ENCODE peak calls at places on chromosome 11, in six cellular contexts. W is prostate gland, L is right lobe of liver, G is spleen, Q is H9, A is fibroblast of lung. H is an unnamed sample.

GRCh38 chr11:115848614-115849013 is 344.4 kb upstream of the CADM1 start:
- DNase-seq in L (no peak), Q (no peak), W (no peak), G (no peak), A (no peak), H (no peak)

GRCh38 chr11:75568616-75569219 is 6.7 kb downstream of the SERPINH1 start:
- DNase-seq in Q (no peak), W (no peak), A (no peak), L (no peak), G (no peak), H (no peak)

GRCh38 chr11:24005202-24005876 is 491.5 kb upstream of the LUZP2 start:
- DNase-seq in Q (no peak), A (no peak), W (no peak), L (no peak), G (no peak), H (no peak)

GRCh38 chr11:130718118-130718517 is 198.2 kb downstream of the SNX19 start:
- DNase-seq in Q (no peak), A (no peak), W (no peak), L (no peak), G (no peak), H (no peak)

GRCh38 chr11:62153087-62153395 is 29.2 kb downstream of the INCENP start:
- DNase-seq in A (no peak), W (no peak), L (no peak), Q (no peak), G (no peak), H (no peak)

GRCh38 chr11:74220376-74220775 is 49.3 kb downstream of the PPME1 start:
- DNase-seq in A (no peak), L (no peak), G (no peak), Q (no peak), W (no peak), H (no peak)

GRCh38 chr11:106152824-106153223 is 75.4 kb downstream of the AASDHPPT start:
- DNase-seq in G (no peak), A (peak), W (no peak), Q (no peak), L (no peak), H (no peak)

GRCh38 chr11:28838741-28839140 is 730.6 kb downstream of the METTL15 start:
- DNase-seq in Q (no peak), A (no peak), W (no peak), L (no peak), G (no peak), H (no peak)

GRCh38 chr11:83056204-83056603 is 15.5 kb downstream of the RAB30 start:
- DNase-seq in A (no peak), W (no peak), L (no peak), G (no peak), Q (no peak), H (no peak)

GRCh38 chr11:69804769-69805508 is 14.3 kb downstream of the FGF3 start:
- DNase-seq in W (no peak), L (no peak), A (no peak), G (no peak), Q (no peak), H (no peak)

GRCh38 chr11:69808708-69809107 is 10.5 kb downstream of the FGF3 start:
- DNase-seq in A (peak), Q (no peak), W (no peak), L (no peak), G (no peak), H (no peak)

GRCh38 chr11:69810289-69811118 is 8.7 kb downstream of the FGF3 start:
- DNase-seq in L (peak), A (no peak), Q (no peak), G (no peak), W (no peak), H (no peak)

GRCh38 chr11:69803604-69804218 is 15.5 kb downstream of the FGF3 start:
- DNase-seq in L (no peak), W (no peak), G (no peak), Q (no peak), A (no peak), H (no peak)

DNA sequence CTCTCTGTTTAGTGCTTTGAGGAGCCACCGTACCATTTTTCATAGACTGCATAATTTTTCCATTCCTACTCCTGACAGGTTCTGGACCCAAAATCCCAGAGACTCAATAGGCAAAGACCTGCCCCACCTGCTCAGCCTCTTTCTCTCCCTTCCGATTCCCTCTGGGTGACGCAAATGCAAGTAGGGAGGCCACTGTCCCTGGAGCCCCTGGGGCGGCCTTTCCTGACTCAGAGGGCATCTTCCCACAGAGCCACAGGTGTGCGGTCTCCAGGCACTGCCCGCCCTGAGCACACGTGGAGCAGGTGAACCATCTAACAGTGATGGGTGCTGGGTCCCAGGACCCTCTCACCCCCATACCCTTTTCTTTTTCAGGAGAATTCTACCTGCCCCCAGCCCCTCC is 11.8 kb downstream of the FGF3 start:
- DNase-seq in L (no peak), G (no peak), A (no peak), W (no peak), Q (no peak), H (no peak)
- TF ChIP-seq CTCF in L (no peak), G (no peak), A (no peak), W (no peak), Q (no peak), H (no peak)

GRCh38 chr11:79157738-79158137 is 283.1 kb downstream of the TENM4 start:
- DNase-seq in G (no peak), W (no peak), Q (no peak), A (no peak), L (no peak), H (no peak)

GRCh38 chr11:79150966-79151365 is 289.9 kb downstream of the TENM4 start:
- DNase-seq in A (peak), G (no peak), L (no peak), W (no peak), Q (no peak), H (no peak)

GRCh38 chr11:79152511-79152910 is 288.3 kb downstream of the TENM4 start:
- DNase-seq in A (no peak), L (no peak), G (no peak), W (no peak), Q (no peak), H (no peak)

GRCh38 chr11:79156031-79156430 is 284.8 kb downstream of the TENM4 start:
- DNase-seq in A (no peak), Q (no peak), L (no peak), W (no peak), G (no peak), H (no peak)

DNA sequence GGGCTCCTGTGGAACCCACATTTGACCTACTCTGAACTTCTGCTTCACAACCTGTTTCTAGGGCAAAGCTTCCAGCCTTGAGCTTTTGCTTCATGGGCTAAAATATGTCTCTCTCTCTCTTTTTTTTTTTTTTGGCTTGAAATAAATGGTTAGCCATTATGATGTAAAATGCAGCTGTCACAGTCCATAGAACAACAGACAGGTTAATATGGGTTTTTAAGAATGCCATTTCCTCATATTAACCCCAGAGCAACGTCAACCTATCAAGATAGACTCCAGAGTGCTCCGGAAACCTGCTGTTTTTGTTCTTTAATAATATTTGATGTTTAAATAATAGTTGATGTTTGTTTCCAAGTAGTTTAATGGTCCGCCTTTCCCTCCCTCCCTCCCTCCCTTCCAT is 285.6 kb downstream of the TENM4 start:
- DNase-seq in A (no peak), Q (no peak), G (no peak), L (no peak), W (no peak), H (no peak)
- TF ChIP-seq CTCF in A (no peak), Q (no peak), G (no peak), L (no peak), W (no peak), H (no peak)

DNA sequence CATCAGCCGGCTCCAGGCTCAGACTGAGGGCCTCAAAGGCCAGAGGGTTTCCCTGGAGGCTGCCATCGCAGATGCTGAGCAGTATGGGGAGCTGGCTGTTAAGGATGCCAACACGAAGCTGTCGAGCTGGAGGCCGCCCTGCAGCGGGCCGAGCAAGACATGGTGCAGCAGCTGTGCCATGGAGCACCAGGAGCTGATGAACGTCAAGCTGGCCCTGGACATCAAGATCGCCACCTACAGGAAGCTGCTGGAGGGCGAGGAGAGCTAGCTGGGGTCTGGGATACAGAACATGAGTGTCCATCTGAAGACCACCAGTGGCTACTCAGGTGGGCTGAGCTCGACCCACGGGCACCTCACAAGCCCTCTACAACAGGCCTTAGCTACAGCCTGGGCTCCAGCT is 4.0 kb upstream of the SCUBE2 start:
- DNase-seq in W (no peak), G (no peak), A (no peak), Q (peak), L (no peak), H (no peak)
- TF ChIP-seq CTCF in W (no peak), G (no peak), A (peak), Q (peak), L (no peak), H (no peak)

DNA sequence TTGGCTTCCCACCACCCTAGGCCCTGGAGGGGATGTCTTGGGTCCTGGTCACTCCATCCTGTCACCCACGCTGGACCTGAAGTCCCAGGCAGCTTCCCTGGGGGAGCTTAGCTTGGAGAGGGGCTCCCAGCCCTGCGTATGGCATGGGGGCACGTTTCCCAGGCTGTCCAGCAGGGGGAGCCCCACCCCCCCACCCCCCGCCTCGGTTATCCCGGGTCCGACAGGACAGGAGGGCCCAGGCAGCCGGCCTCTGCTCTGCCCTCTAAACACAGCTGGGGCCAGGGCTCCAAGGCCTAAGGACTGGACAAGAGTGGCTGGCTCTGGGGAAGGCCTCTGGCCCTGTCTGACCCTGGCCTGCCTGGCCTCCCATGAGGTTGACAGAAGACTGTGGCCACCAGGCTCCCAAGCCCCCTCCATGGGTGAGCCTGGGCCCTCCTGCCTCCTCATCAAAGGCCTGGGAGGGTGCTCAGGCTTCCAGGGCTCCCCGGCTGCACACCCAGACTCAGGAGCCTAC is 104.8 kb downstream of the NECTIN1 start:
- DNase-seq in L (no peak), W (no peak), G (no peak), A (no peak), Q (peak), H (no peak)
- TF ChIP-seq CTCF in L (peak), W (no peak), G (peak), A (peak), Q (peak), H (peak)

H was measured in AG09319.